ENCODE peak calls at places on chromosomes 13 and 19, in six cellular contexts. R is colonic mucosa; C is mucosa of descending colon; B is ovary; P is CD8-positive, alpha-beta T cell; V is HAP-1. Z is an unnamed sample.
A peak's percentile ranks its signal among the peaks of the same experiment; 100 is the strongest.

GRCh38 chr13:77874406-77874805 is 44.2 kb downstream of the EDNRB start:
- DNase-seq in R (no peak), V (no peak), B (no peak), P (no peak), C (no peak), Z (no peak)

GRCh38 chr13:92362717-92363116 is 863.9 kb upstream of the GPC6 start:
- DNase-seq in B (no peak), R (no peak), V (no peak), P (no peak), C (no peak), Z (no peak)

GRCh38 chr19:48372904-48373303 is 8.7 kb downstream of the SYNGR4 start:
- DNase-seq in C (no peak), R (peak; percentile 70), P (no peak), V (peak; percentile 39), B (no peak), Z (no peak)

GRCh38 chr19:49110567-49110966 is 3.6 kb upstream of the LIN7B start:
- DNase-seq in P (no peak), C (no peak), R (no peak), V (no peak), B (no peak), Z (no peak)

GRCh38 chr13:67139551-67139950 is 90.6 kb downstream of the PCDH9 start:
- DNase-seq in V (no peak), B (no peak), C (no peak), P (no peak), R (no peak), Z (no peak)

GRCh38 chr13:79475569-79475968 is 5.4 kb upstream of the NDFIP2 start:
- DNase-seq in P (no peak), B (no peak), V (no peak), R (no peak), C (no peak), Z (no peak)

GRCh38 chr13:82436099-82436585 is 1446.1 kb downstream of the SLITRK1 start:
- DNase-seq in V (no peak), B (no peak), P (no peak), C (no peak), R (no peak), Z (no peak)

GRCh38 chr13:39119422-39119821 is 81.2 kb downstream of the NHLRC3 start:
- DNase-seq in C (no peak), P (no peak), V (no peak), R (no peak), B (no peak), Z (no peak)

GRCh38 chr13:84430441-84430840 is 548.2 kb upstream of the SLITRK1 start:
- DNase-seq in R (no peak), P (no peak), V (no peak), C (no peak), B (no peak), Z (no peak)
- H3K4me1 ChIP-seq in R (no peaks in the 10 kb centered on the region), P (no peaks in the 10 kb centered on the region), V (no peaks in the 10 kb centered on the region), C (no peaks in the 10 kb centered on the region), B (no peaks in the 10 kb centered on the region), Z (no peaks in the 10 kb centered on the region)

GRCh38 chr19:17795495-17795856 is 538 bp downstream of the B3GNT3 start:
- DNase-seq in B (no peak), C (no peak), R (peak; percentile 40), P (no peak), V (no peak), Z (no peak)
- H3K4me1 ChIP-seq in B (no peaks in the 10 kb centered on the region), C (peaks cover 30% of the 10 kb centered on the region), R (peaks cover 10% of the 10 kb centered on the region), P (peaks cover 38% of the 10 kb centered on the region), V (peaks cover 13% of the 10 kb centered on the region), Z (no peaks in the 10 kb centered on the region)

DNA sequence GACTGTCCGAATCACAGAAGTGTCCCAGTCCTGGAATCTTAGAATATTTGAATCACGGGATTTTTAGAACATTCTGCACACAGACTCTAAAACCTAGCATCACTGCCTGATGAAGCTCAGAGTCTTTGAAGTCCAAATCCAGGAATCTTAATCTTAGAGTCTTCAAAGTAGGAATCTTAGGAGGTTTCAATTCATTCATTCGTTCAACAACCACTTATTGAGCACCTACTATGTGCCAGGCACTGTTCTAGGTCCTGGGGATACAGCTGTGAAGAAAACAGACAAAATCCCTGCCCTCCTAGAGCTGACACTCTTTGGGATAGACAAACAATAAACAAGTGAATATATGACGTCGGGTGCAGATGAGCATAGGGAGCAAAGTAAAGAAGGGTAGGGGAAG is 1.7 kb downstream of the RTN2 start:
- DNase-seq in P (no peak), R (no peak), B (no peak), C (no peak), V (no peak), Z (no peak)
- H3K4me1 ChIP-seq in P (peaks cover 45% of the 10 kb centered on the region), R (peaks cover 17% of the 10 kb centered on the region), B (peaks cover 9% of the 10 kb centered on the region), C (peaks cover 37% of the 10 kb centered on the region), V (peaks cover 14% of the 10 kb centered on the region), Z (peaks cover 34% of the 10 kb centered on the region)

GRCh38 chr19:1469200-1469935 is 9.6 kb downstream of the C19orf25 start:
- DNase-seq in C (peak; percentile 39), P (no peak), V (peak; percentile 57), R (no peak), B (no peak), Z (no peak)
- H3K4me1 ChIP-seq in C (peaks cover 54% of the 10 kb centered on the region), P (peaks cover 54% of the 10 kb centered on the region), V (peaks cover 10% of the 10 kb centered on the region), R (peaks cover 37% of the 10 kb centered on the region), B (peaks cover 35% of the 10 kb centered on the region), Z (peaks cover 36% of the 10 kb centered on the region)

DNA sequence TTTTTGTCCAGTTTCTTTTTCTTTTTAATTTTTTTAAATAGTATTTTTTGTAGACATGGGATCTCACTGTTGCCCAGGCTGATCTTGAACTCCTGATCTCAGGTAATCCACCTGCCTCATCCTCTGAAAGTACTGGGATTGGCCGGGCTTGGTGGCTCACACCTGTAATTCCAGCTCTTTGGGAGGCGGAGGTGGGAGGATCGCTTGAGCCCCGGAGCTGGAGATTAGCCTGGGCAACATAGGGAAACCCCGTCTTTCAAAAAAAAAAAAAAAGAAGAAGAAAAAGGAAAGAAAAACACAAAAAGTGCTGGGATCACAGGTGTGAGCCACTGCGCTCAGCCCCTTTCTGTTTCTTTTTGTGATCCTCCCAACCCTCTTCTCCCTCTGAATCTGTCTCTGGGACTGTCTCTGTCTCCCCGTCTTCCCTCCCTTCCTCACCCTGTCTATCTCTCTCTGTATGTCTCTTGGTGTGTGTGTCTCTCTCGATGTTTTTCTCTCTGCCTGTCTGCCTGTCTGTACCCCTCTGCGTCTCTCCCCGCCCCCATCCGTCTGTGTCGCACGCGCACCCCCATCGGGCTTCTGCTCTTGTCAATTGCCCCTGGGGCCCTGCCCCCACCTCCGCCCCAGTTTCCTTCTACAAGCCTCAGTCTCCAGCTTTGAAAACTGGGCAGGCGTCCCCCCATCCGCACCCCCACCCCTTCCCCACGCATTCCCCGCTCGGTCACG is 554 bp upstream of the ZFP36 start:
- DNase-seq in R (peak; percentile 78), C (no peak), V (no peak), B (no peak), P (peak; percentile 85), Z (no peak)
- H3K4me1 ChIP-seq in R (peaks cover 18% of the 10 kb centered on the region), C (peaks cover 41% of the 10 kb centered on the region), V (peaks cover 34% of the 10 kb centered on the region), B (peaks cover 5% of the 10 kb centered on the region), P (peaks cover 57% of the 10 kb centered on the region), Z (peaks cover 40% of the 10 kb centered on the region)

GRCh38 chr19:15299568-15300409 is 32.5 kb downstream of the BRD4 start:
- DNase-seq in P (no peak), V (no peak), C (no peak), B (no peak), R (no peak), Z (peak; percentile 47)
- H3K4me1 ChIP-seq in P (peaks cover 78% of the 10 kb centered on the region), V (peaks cover 43% of the 10 kb centered on the region), C (peaks cover 72% of the 10 kb centered on the region), B (peaks cover 51% of the 10 kb centered on the region), R (peaks cover 31% of the 10 kb centered on the region), Z (peaks cover 97% of the 10 kb centered on the region)

DNA sequence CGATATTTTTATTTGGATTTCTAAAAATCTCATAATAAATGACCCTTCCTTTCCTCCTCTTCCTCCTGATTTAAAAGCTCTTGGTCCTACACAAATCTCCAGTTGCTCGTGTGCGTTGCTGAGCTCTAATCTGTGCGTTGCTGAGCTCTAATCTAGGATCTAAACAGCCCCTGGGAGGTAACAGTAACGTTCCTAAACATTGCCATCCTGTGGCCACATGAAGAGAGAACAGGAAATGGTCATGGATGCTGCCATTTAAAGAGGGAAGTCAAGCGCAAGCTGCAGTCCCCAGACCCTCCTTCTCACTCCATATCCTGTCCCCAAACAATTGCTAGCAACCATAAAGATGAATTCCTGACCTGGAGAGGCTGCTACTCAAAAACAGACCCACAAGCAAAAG is 170.8 kb downstream of the NUFIP1 start:
- DNase-seq in V (peak; percentile 22), R (no peak), P (no peak), B (no peak), C (no peak), Z (no peak)
- H3K4me1 ChIP-seq in V (no peaks in the 10 kb centered on the region), R (no peaks in the 10 kb centered on the region), P (no peaks in the 10 kb centered on the region), B (peaks cover 7% of the 10 kb centered on the region), C (peaks cover 6% of the 10 kb centered on the region), Z (peaks cover 11% of the 10 kb centered on the region)

GRCh38 chr19:11195169-11195568 is 2.2 kb downstream of the KANK2 start:
- DNase-seq in P (no peak), V (no peak), B (peak; percentile 60), C (no peak), R (no peak), Z (no peak)
- H3K4me1 ChIP-seq in P (peaks cover 6% of the 10 kb centered on the region), V (peaks cover 6% of the 10 kb centered on the region), B (peaks cover 17% of the 10 kb centered on the region), C (peaks cover 11% of the 10 kb centered on the region), R (no peaks in the 10 kb centered on the region), Z (peaks cover 55% of the 10 kb centered on the region)

DNA sequence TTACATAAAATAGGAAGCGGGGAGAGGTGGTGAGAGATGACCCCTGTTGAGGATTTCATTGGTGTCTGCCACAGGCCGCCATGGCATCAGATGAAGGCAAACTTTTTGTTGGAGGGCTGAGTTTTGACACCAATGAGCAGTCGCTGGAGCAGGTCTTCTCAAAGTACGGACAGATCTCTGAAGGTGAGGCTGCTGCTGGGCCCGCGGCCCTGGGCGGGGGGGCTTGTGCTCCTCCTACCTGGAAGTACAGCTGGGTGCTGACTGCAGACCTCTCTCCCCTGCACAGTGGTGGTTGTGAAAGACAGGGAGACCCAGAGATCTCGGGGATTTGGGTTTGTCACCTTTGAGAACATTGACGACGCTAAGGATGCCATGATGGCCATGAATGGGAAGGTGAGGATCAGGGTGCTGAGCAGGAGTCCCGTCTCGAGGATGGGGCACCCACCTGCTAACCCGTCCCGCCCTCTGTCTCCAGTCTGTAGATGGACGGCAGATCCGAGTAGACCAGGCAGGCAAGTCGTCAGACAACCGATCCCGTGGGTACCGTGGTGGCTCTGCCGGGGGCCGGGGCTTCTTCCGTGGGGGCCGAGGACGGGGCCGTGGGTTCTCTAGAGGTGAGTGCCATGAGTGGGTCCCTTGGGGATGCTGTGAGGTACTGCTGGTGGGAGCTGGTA is 1.9 kb downstream of the CIRBP start:
- DNase-seq in B (peak; percentile 57), R (no peak), P (no peak), C (no peak), V (no peak), Z (no peak)
- H3K4me1 ChIP-seq in B (peaks cover 37% of the 10 kb centered on the region), R (peaks cover 56% of the 10 kb centered on the region), P (peaks cover 81% of the 10 kb centered on the region), C (peaks cover 79% of the 10 kb centered on the region), V (peaks cover 37% of the 10 kb centered on the region), Z (peaks cover 73% of the 10 kb centered on the region)